ENCODE peak calls at places on chromosomes 7 and 10, in seven cellular contexts. F is skeletal muscle cell; C is uterus; R is CD8-positive, alpha-beta memory T cell; P is cardiac muscle cell; O is neuronal stem cell; H is AG09309. G is an unnamed sample.

GRCh38 chr10:17474595-17474994 is 20.2 kb upstream of the ST8SIA6 start:
- DNase-seq in F (no peak), C (no peak), R (no peak), P (no peak), O (no peak), H (no peak), G (no peak)

GRCh38 chr10:1050555-1050954 is 1.6 kb upstream of the IDI1 start:
- DNase-seq in F (no peak), C (no peak), R (peak; percentile 66), P (no peak), O (no peak), H (no peak), G (peak; percentile 25)

GRCh38 chr10:47136866-47137265 is 163.1 kb upstream of the GDF10 start:
- DNase-seq in F (no peak), C (no peak), R (no peak), P (no peak), O (no peak), H (no peak), G (no peak)

GRCh38 chr7:105413887-105414437 is 25.2 kb upstream of the SRPK2 start:
- DNase-seq in F (no peak), C (no peak), R (no peak), P (peak; percentile 44), O (no peak), H (no peak), G (no peak)

GRCh38 chr7:47539398-47540052 is 42.4 kb downstream of the TNS3 start:
- DNase-seq in F (no peak), C (no peak), R (no peak), P (no peak), O (no peak), H (no peak), G (no peak)

GRCh38 chr7:28808786-28809533 is 149.2 kb downstream of the TRIL start:
- DNase-seq in F (peak; percentile 43), C (no peak), R (no peak), P (no peak), O (no peak), H (no peak), G (no peak)

GRCh38 chr10:98608417-98608816 is 161.7 kb upstream of the HPS1 start:
- DNase-seq in F (no peak), C (no peak), R (no peak), P (no peak), O (no peak), H (no peak), G (no peak)

GRCh38 chr7:151924508-151924907 is 31.7 kb upstream of the GALNTL5 start:
- DNase-seq in F (no peak), C (no peak), R (no peak), P (no peak), O (no peak), H (no peak), G (no peak)

GRCh38 chr10:116385994-116386809 is 41.4 kb upstream of the PNLIPRP3 start:
- DNase-seq in F (no peak), C (no peak), R (no peak), P (peak; percentile 42), O (peak; percentile 36), H (peak; percentile 7), G (no peak)

GRCh38 chr10:6841746-6842145 is 261.7 kb upstream of the PRKCQ start:
- DNase-seq in F (no peak), C (no peak), R (no peak), P (no peak), O (no peak), H (no peak), G (no peak)

GRCh38 chr7:8605227-8605626 is 171.8 kb downstream of the NXPH1 start:
- DNase-seq in F (no peak), C (no peak), R (no peak), P (no peak), O (no peak), H (no peak), G (no peak)

GRCh38 chr10:11225935-11226334 is 208.3 kb downstream of the CELF2 start:
- DNase-seq in F (peak; percentile 29), C (no peak), R (peak; percentile 77), P (no peak), O (no peak), H (no peak), G (peak; percentile 43)

GRCh38 chr7:115748123-115748738 is 282.3 kb downstream of the TFEC start:
- DNase-seq in F (no peak), C (no peak), R (no peak), P (no peak), O (no peak), H (no peak), G (no peak)

GRCh38 chr7:133601607-133602006 is 348.7 kb downstream of the EXOC4 start:
- DNase-seq in F (no peak), C (no peak), R (no peak), P (no peak), O (no peak), H (no peak), G (no peak)

GRCh38 chr7:85479918-85480658 is 293.2 kb upstream of the SEMA3D start:
- DNase-seq in F (no peak), C (no peak), R (no peak), P (no peak), O (no peak), H (peak; percentile 53), G (no peak)

GRCh38 chr7:30254717-30255095 is 29.7 kb upstream of the ZNRF2 start:
- DNase-seq in F (no peak), C (no peak), R (no peak), P (no peak), O (no peak), H (no peak), G (no peak)

GRCh38 chr7:30253796-30254165 is 30.6 kb upstream of the ZNRF2 start:
- DNase-seq in F (no peak), C (no peak), R (no peak), P (no peak), O (no peak), H (no peak), G (no peak)

GRCh38 chr7:30254248-30254647 is 30.1 kb upstream of the ZNRF2 start:
- DNase-seq in F (no peak), C (no peak), R (no peak), P (no peak), O (no peak), H (no peak), G (no peak)

GRCh38 chr7:30256459-30256858 is 27.9 kb upstream of the ZNRF2 start:
- DNase-seq in F (no peak), C (no peak), R (no peak), P (no peak), O (no peak), H (no peak), G (no peak)

DNA sequence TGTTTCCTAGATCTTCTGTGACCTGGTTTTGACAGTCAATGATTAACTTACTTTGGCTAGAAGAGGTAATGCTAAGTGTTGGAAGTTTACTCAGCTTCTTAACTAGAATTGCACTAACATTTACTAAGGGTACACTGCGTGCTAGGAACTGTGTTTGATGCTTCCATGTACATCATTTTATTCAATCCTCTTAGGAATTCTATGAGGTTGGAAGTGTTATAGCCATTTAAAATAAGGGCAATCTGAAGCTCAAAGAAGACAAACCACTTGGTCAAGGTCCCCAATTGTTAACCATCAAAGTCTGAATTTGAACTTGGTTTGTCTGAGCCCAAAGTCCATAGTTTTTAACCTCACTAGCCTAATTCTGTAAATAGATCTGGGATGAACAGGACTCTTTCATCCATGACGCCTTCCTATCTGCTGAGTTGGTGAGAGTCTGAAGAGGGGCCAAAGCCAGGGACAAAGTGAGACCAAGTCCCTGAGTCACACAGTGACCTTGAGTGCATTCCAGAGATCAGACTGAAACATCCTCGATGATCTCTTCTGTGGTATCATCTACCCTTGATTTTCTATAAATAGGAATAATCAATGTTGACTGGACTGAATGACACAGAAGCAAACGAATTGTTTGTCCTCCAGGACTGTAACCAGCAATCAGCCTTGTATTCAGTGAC is 29.2 kb upstream of the ZNRF2 start:
- DNase-seq in F (no peak), C (no peak), R (no peak), P (no peak), O (no peak), H (no peak), G (no peak)
- H3K4me3 ChIP-seq in F (no peak overlapping the region), C (no peak overlapping the region), R (no peak overlapping the region), P (no peak overlapping the region), O (no peak overlapping the region), H (no peak overlapping the region), G (no peak overlapping the region)

DNA sequence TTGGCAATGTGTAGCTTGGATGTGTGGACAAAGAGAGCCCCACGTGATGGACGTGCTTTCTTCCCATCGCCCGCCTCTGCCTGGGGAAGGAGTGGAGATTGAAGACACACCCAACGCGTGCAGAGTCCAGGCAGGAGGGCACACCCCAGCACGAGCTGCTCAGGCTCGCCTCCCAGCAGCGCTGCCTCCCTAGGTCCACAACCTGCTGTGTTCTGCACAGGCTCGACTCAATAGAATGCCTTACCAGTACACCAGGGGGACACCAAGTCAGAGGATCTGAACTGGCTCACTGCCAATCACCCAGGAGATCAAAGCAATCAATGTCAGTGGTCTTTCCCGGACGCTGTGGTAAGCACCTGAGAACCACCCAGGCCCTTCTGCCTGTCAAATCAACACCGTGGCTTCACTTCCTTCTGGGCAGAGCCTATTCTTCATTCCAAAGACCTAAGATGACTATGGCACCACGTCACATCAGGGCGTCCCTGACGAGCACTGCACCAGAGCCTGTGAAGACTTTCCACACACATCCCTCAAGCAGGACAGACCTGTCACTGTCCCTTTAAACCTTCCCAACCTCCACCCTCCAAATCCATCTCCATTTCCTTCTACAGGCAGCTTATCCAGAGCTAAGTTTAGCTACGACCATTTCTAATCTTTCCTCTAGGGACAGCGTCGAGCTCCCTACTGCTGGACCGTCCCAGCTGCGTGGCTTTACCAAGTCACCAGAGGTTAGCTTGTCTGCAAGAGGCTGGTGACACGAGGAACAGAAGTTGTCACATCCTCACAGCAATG is 72.3 kb downstream of the AMZ1 start:
- DNase-seq in F (no peak), C (peak; percentile 62), R (no peak), P (peak; percentile 83), O (peak; percentile 21), H (no peak), G (no peak)
- H3K4me3 ChIP-seq in F (no peak overlapping the region), C (no peak overlapping the region), R (no peak overlapping the region), P (no peak overlapping the region), O (no peak overlapping the region), H (no peak overlapping the region), G (no peak overlapping the region)

GRCh38 chr10:67836491-67836890 is 1.5 kb downstream of the DNAJC12 start:
- DNase-seq in F (no peak), C (no peak), R (no peak), P (no peak), O (no peak), H (no peak), G (no peak)
- H3K4me3 ChIP-seq in F (no peak overlapping the region), C (no peak overlapping the region), R (no peak overlapping the region), P (no peak overlapping the region), O (no peak overlapping the region), H (no peak overlapping the region), G (no peak overlapping the region)

GRCh38 chr7:18541189-18541870 is 45.8 kb downstream of the HDAC9 start:
- DNase-seq in F (no peak), C (peak; percentile 41), R (no peak), P (no peak), O (no peak), H (peak; percentile 55), G (no peak)
- H3K4me3 ChIP-seq in F (no peak overlapping the region), C (no peak overlapping the region), R (no peak overlapping the region), P (no peak overlapping the region), O (no peak overlapping the region), H (no peak overlapping the region), G (no peak overlapping the region)

DNA sequence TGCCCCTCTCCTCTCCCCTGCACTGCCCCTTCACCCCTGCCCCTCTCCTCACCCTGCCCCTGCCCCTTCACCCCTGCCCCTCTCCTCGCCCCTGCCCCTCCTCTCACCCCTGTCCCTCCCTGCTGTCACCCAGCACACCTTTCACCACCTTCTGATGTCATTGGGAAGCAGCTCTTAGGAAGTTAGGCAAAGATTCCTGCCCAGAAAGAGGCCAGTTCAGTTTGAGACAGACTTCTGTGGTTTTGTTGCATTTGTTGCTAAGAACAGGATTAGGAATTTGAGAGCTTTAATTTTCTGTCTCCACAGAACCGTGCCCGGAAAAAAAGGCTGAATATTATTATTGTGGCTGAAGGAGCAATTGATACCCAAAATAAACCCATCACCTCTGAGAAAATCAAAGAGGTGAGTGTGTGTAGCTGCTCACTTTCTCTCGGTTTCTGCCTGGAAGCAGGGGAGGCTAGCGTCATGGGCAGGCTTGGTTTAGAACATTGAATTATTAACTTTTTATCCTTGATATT is 39.6 kb downstream of the PFKP start:
- DNase-seq in F (peak; percentile 29), C (no peak), R (no peak), P (no peak), O (no peak), H (peak; percentile 48), G (no peak)
- H3K4me3 ChIP-seq in F (no peak overlapping the region), C (no peak overlapping the region), R (no peak overlapping the region), P (no peak overlapping the region), O (no peak overlapping the region), H (no peak overlapping the region), G (no peak overlapping the region)